ENCODE peak calls at places on chromosomes 7 and 10, in seven cellular contexts. One of them, this sample, is unnamed.

GRCh38 chr7:96933067-96933645 is 72.2 kb upstream of the DLX6 start:
- DNase-seq in anterior cingulate cortex: no peak
- DNase-seq in DMS153: no peak
- DNase-seq in endothelial cell: no peak
- DNase-seq in amniotic stem cell: no peak
- DNase-seq in A172: no peak
- DNase-seq in small intestine: no peak
- DNase-seq in this sample: no peak

GRCh38 chr10:13695588-13695987 is 108.8 kb downstream of the PRPF18 start:
- DNase-seq in amniotic stem cell: no peak
- DNase-seq in small intestine: no peak
- DNase-seq in A172: no peak
- DNase-seq in endothelial cell: no peak
- DNase-seq in DMS153: no peak
- DNase-seq in anterior cingulate cortex: no peak
- DNase-seq in this sample: no peak

GRCh38 chr10:31061941-31062340 is 30.3 kb upstream of the ZNF438 start:
- DNase-seq in amniotic stem cell: no peak
- DNase-seq in anterior cingulate cortex: no peak
- DNase-seq in DMS153: no peak
- DNase-seq in small intestine: no peak
- DNase-seq in endothelial cell: no peak
- DNase-seq in A172: no peak
- DNase-seq in this sample: no peak

GRCh38 chr7:115260381-115260780 is 338.5 kb downstream of the MDFIC start:
- DNase-seq in endothelial cell: no peak
- DNase-seq in amniotic stem cell: no peak
- DNase-seq in DMS153: no peak
- DNase-seq in A172: no peak
- DNase-seq in small intestine: no peak
- DNase-seq in anterior cingulate cortex: no peak
- DNase-seq in this sample: peak

GRCh38 chr7:95476904-95477594 is 8.7 kb upstream of the ASB4 start:
- DNase-seq in small intestine: peak
- DNase-seq in DMS153: peak
- DNase-seq in amniotic stem cell: peak
- DNase-seq in anterior cingulate cortex: peak
- DNase-seq in A172: peak
- DNase-seq in endothelial cell: peak
- DNase-seq in this sample: peak

GRCh38 chr7:151378011-151378410 is 31.8 kb downstream of the WDR86 start:
- DNase-seq in DMS153: no peak
- DNase-seq in small intestine: no peak
- DNase-seq in endothelial cell: no peak
- DNase-seq in A172: no peak
- DNase-seq in amniotic stem cell: no peak
- DNase-seq in anterior cingulate cortex: no peak
- DNase-seq in this sample: no peak

GRCh38 chr7:128909605-128910568 is 622 bp downstream of the KCP start:
- DNase-seq in DMS153: no peak
- DNase-seq in small intestine: no peak
- DNase-seq in A172: no peak
- DNase-seq in amniotic stem cell: no peak
- DNase-seq in anterior cingulate cortex: no peak
- DNase-seq in endothelial cell: peak
- DNase-seq in this sample: peak

GRCh38 chr10:130559213-130559944 is 423.2 kb downstream of the GLRX3 start:
- DNase-seq in endothelial cell: no peak
- DNase-seq in DMS153: no peak
- DNase-seq in anterior cingulate cortex: no peak
- DNase-seq in A172: no peak
- DNase-seq in small intestine: no peak
- DNase-seq in amniotic stem cell: no peak
- DNase-seq in this sample: no peak

GRCh38 chr7:109763611-109764010 is 1193.9 kb downstream of the DNAJB9 start:
- DNase-seq in endothelial cell: no peak
- DNase-seq in small intestine: no peak
- DNase-seq in amniotic stem cell: no peak
- DNase-seq in A172: peak
- DNase-seq in anterior cingulate cortex: no peak
- DNase-seq in DMS153: no peak
- DNase-seq in this sample: no peak

GRCh38 chr7:19117081-19117869 is at the start of gene TWIST1:
- DNase-seq in small intestine: no peak
- DNase-seq in A172: peak
- DNase-seq in anterior cingulate cortex: no peak
- DNase-seq in amniotic stem cell: peak
- DNase-seq in DMS153: no peak
- DNase-seq in endothelial cell: peak
- DNase-seq in this sample: peak

GRCh38 chr10:95430231-95430951 is 130.8 kb downstream of the SORBS1 start:
- DNase-seq in amniotic stem cell: peak
- DNase-seq in A172: peak
- DNase-seq in small intestine: peak
- DNase-seq in DMS153: no peak
- DNase-seq in endothelial cell: peak
- DNase-seq in anterior cingulate cortex: peak
- DNase-seq in this sample: peak

GRCh38 chr10:34114914-34115313 is 700.2 kb downstream of the PARD3 start:
- DNase-seq in A172: no peak
- DNase-seq in amniotic stem cell: no peak
- DNase-seq in anterior cingulate cortex: no peak
- DNase-seq in endothelial cell: no peak
- DNase-seq in small intestine: no peak
- DNase-seq in DMS153: no peak
- DNase-seq in this sample: no peak

This sample was measured in fibroblast of the conjunctiva.